ENCODE peak calls at places on chromosome 14, in eight cellular contexts. C is fibroblast of mammary gland, Q is astrocyte of the cerebellum, B is PC-3, Z is SJSA1, U is ovary, V is HL-60, O is H1. Y is an unnamed sample.

GRCh38 chr14:53670701-53671100 is 285.9 kb downstream of the BMP4 start:
- DNase-seq in Q (peak; percentile 64), O (no peak), B (peak; percentile 67), U (no peak), V (no peak), Z (no peak), C (peak; percentile 93), Y (peak; percentile 80)

GRCh38 chr14:55094630-55095157 is 34.4 kb upstream of the LGALS3 start:
- DNase-seq in C (peak; percentile 83), O (no peak), Z (peak; percentile 87), B (peak; percentile 93), V (no peak), Q (no peak), U (no peak), Y (peak; percentile 83)

GRCh38 chr14:77076118-77076631 is 21.9 kb upstream of the CIPC start:
- DNase-seq in U (no peak), V (no peak), Z (no peak), C (peak; percentile 75), Q (no peak), O (no peak), B (no peak), Y (no peak)

GRCh38 chr14:76708028-76708427 is 53.2 kb upstream of the VASH1 start:
- DNase-seq in U (no peak), C (peak; percentile 33), Q (no peak), B (no peak), O (no peak), V (no peak), Z (no peak), Y (no peak)

GRCh38 chr14:64438181-64438839 is 27.0 kb upstream of the AKAP5 start:
- DNase-seq in O (no peak), Q (peak; percentile 97), C (peak; percentile 84), U (no peak), V (no peak), Z (peak; percentile 93), B (peak; percentile 39), Y (peak; percentile 65)

GRCh38 chr14:103014466-103015319 is 42.7 kb downstream of the CDC42BPB start:
- DNase-seq in C (peak; percentile 77), B (no peak), Q (peak; percentile 36), O (no peak), V (peak; percentile 13), U (no peak), Z (peak; percentile 15), Y (no peak)

GRCh38 chr14:104252256-104253215 is 114.1 kb downstream of the KIF26A start:
- DNase-seq in V (no peak), B (no peak), O (no peak), U (no peak), Z (no peak), Q (no peak), C (no peak), Y (no peak)

GRCh38 chr14:104075530-104076151 is 9.9 kb upstream of the ASPG start:
- DNase-seq in C (peak; percentile 12), Q (no peak), U (no peak), V (no peak), O (no peak), Z (no peak), B (peak; percentile 63), Y (no peak)

GRCh38 chr14:50452979-50453705 is 56.5 kb upstream of the CDKL1 start:
- DNase-seq in Z (no peak), Q (peak; percentile 47), O (no peak), B (peak; percentile 80), V (no peak), C (peak; percentile 89), U (no peak), Y (peak; percentile 39)

GRCh38 chr14:61281186-61281676 is at the start of gene TMEM30B:
- DNase-seq in V (no peak), Q (no peak), U (peak; percentile 19), B (peak; percentile 99), O (peak; percentile 70), Z (no peak), C (no peak), Y (no peak)

GRCh38 chr14:70061108-70061507 is 127.6 kb downstream of the SLC8A3 start:
- DNase-seq in B (peak; percentile 56), V (no peak), O (no peak), C (no peak), U (no peak), Z (no peak), Q (no peak), Y (no peak)

DNA sequence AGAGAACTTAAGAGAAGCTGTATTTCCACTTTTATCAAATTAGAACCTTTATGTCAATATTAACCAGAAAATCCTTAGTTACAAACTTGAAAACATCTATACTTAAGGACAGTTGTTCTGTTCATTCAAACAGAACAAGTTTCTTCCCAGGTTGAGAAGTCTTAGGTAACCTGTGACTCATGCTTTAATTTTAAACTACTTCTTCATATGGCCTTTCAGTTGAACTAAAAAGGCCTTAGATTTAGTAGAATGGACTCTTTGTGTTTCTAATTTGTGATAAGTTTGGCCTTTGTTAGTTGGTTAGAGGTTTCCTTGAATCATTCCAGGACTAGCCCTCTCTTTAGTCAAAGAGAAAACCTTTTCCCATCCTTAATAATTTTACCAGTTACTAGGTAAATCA is 274.2 kb downstream of the FUT8 start:
- DNase-seq in O (no peak), Q (no peak), U (no peak), C (peak; percentile 3), Z (no peak), V (no peak), B (peak; percentile 18), Y (no peak)
- H3K4me3 ChIP-seq in O (no peak overlapping the region), Q (no peak overlapping the region), U (no peak overlapping the region), C (no peak overlapping the region), Z (no peak overlapping the region), V (no peak overlapping the region), B (no peak overlapping the region), Y (no peak overlapping the region)

DNA sequence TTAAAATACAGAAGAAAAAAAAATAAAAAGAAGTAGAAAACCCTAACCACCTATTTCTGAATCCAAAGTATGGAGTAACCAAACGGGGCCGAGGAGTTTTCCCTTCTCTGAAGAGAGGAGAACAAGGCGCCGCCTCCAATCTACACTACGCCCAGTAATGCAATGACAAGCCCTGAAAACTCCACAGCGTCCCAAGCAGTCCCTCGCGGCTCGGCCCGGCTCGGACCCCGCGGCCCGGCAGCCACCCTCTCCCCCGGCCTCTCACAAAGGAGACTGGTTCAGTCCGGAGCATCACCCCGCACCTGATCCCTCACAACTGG is 371 bp downstream of the CHD8 start:
- DNase-seq in B (peak; percentile 12), Z (no peak), O (no peak), U (no peak), C (peak; percentile 21), Q (no peak), V (no peak), Y (no peak)
- H3K4me3 ChIP-seq in B (peak overlapping the region; percentile 97), Z (peak overlapping the region; percentile 55), O (peak overlapping the region; percentile 98), U (peak overlapping the region; percentile 91), C (peak overlapping the region; percentile 95), Q (peak overlapping the region; percentile 67), V (peak overlapping the region; percentile 92), Y (peak overlapping the region; percentile 92)

GRCh38 chr14:68630081-68630571 is 162.7 kb downstream of the ZFP36L1 start:
- DNase-seq in V (no peak), O (no peak), Q (no peak), Z (no peak), C (no peak), U (no peak), B (no peak), Y (no peak)

GRCh38 chr14:68627050-68627867 is 165.6 kb downstream of the ZFP36L1 start:
- DNase-seq in C (no peak), B (no peak), O (no peak), V (no peak), Z (peak; percentile 26), U (no peak), Q (peak; percentile 39), Y (no peak)

GRCh38 chr14:68630611-68631013 is 162.3 kb downstream of the ZFP36L1 start:
- DNase-seq in C (no peak), B (no peak), O (no peak), Q (no peak), U (no peak), Z (no peak), V (no peak), Y (no peak)

GRCh38 chr14:68627868-68628604 is 164.8 kb downstream of the ZFP36L1 start:
- DNase-seq in O (peak; percentile 73), C (no peak), U (no peak), V (no peak), Q (no peak), Z (peak; percentile 4), B (peak; percentile 28), Y (no peak)

DNA sequence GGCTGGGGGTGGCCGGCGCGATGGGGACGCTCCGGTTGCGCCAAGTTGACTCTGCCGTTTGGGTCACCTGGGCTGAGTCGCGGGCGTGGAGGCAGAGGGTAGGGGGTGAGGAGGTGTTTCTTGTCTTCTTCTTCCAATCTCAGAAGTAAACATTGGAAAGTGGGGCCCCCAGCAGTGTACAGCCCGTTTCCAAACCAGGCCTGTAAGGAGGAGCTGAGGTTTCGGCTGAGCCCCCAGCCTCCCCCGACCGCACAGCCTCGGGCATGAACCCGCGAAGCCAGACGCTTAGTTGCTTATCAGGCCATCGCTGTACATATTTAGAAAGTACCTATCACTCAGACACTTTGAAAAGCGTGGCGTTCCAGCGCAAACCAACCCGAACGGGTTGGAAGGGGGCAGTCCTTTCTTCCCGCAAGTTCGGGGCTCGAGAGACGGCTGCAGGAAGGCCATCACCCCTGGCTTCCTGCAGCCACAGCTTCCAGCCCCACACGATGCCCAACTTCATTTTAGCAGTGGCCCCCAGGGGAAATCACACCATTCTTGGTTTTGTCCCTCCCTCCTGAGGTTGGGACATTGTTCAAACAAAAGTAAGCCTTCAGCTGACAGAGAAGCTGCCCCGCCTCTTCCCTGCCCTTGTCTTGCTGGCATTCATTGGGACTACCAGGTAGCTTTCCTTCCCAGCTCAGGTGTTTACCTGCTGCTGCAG is 164.1 kb downstream of the ZFP36L1 start:
- DNase-seq in U (no peak), O (no peak), Z (no peak), Q (no peak), C (no peak), V (no peak), B (peak; percentile 38), Y (no peak)
- H3K4me3 ChIP-seq in U (peak overlapping the region; percentile 8), O (peak overlapping the region; percentile 37), Z (no peak overlapping the region), Q (no peak overlapping the region), C (no peak overlapping the region), V (no peak overlapping the region), B (peak overlapping the region; percentile 18), Y (no peak overlapping the region)

GRCh38 chr14:79500489-79500888 is 710.8 kb downstream of the DIO2 start:
- DNase-seq in O (no peak), Q (no peak), B (no peak), C (no peak), Z (no peak), V (no peak), U (no peak), Y (no peak)
- H3K4me3 ChIP-seq in O (no peak overlapping the region), Q (no peak overlapping the region), B (no peak overlapping the region), C (no peak overlapping the region), Z (no peak overlapping the region), V (no peak overlapping the region), U (no peak overlapping the region), Y (no peak overlapping the region)

GRCh38 chr14:71621276-71621675 is 311.0 kb upstream of the RGS6 start:
- DNase-seq in Z (no peak), Q (peak; percentile 18), C (peak; percentile 13), O (no peak), B (peak; percentile 70), U (no peak), V (no peak), Y (no peak)

GRCh38 chr14:71618047-71618446 is 314.2 kb upstream of the RGS6 start:
- DNase-seq in V (no peak), O (no peak), Q (no peak), Z (no peak), B (no peak), U (no peak), C (no peak), Y (no peak)

GRCh38 chr14:71620401-71620800 is 311.8 kb upstream of the RGS6 start:
- DNase-seq in C (peak; percentile 69), B (peak; percentile 80), U (no peak), V (no peak), O (no peak), Q (no peak), Z (no peak), Y (peak; percentile 11)

GRCh38 chr14:71618716-71619115 is 313.5 kb upstream of the RGS6 start:
- DNase-seq in V (no peak), O (no peak), Q (no peak), B (no peak), Z (no peak), U (no peak), C (no peak), Y (no peak)

GRCh38 chr14:71619472-71619871 is 312.8 kb upstream of the RGS6 start:
- DNase-seq in O (no peak), V (no peak), Z (no peak), B (no peak), Q (no peak), C (no peak), U (no peak), Y (no peak)
- H3K4me3 ChIP-seq in O (no peak overlapping the region), V (no peak overlapping the region), Z (no peak overlapping the region), B (no peak overlapping the region), Q (no peak overlapping the region), C (no peak overlapping the region), U (no peak overlapping the region), Y (no peak overlapping the region)